ENCODE peak calls at places on chromosomes 4 and X, in seven cellular contexts. G is RCC 7860; Q is astrocyte; C is effector memory CD4-positive, alpha-beta T cell; O is activated T-helper 1 cell treated with anti-CD3 and anti-CD28 coated beads, Interleukin-2, amount 50 U/mL, for 16 hours; L is activated CD4-positive, alpha-beta memory T cell treated with anti-CD3 and anti-CD28 coated beads, Interleukin-2, amount 10 ng/mL, durations not matched to agents 7 days and 5 days; J is WERI-Rb-1. M is an unnamed sample.

GRCh38 chr4:29046166-29046565 is 1674.0 kb upstream of the PCDH7 start:
- DNase-seq in O (no peak), Q (peak; percentile 33), L (no peak), C (no peak), J (no peak), G (no peak), M (no peak)

GRCh38 chr4:172578712-172579111 is 589.9 kb upstream of the GALNT7 start:
- DNase-seq in O (no peak), Q (peak; percentile 12), G (no peak), L (no peak), C (no peak), J (no peak), M (no peak)

GRCh38 chr4:175306436-175306835 is 388.3 kb downstream of the ADAM29 start:
- DNase-seq in Q (no peak), G (no peak), O (no peak), L (no peak), J (no peak), C (no peak), M (no peak)

GRCh38 chr4:110088670-110089069 is 109.7 kb downstream of the ELOVL6 start:
- DNase-seq in O (no peak), Q (peak; percentile 71), L (peak; percentile 18), C (no peak), J (no peak), G (peak; percentile 59), M (no peak)

GRCh38 chr4:80012291-80012690 is 60.7 kb downstream of the ANTXR2 start:
- DNase-seq in L (no peak), G (no peak), J (no peak), Q (no peak), O (no peak), C (no peak), M (no peak)

GRCh38 chrX:35622601-35623000 is 175.5 kb upstream of the MAGEB16 start:
- DNase-seq in L (no peak), C (no peak), J (no peak), G (no peak), Q (no peak), O (no peak), M (no peak)

GRCh38 chrX:42686706-42687105 is 91.3 kb downstream of the PPP1R2C start:
- DNase-seq in L (no peak), C (no peak), J (no peak), O (no peak), Q (no peak), G (no peak), M (no peak)

GRCh38 chrX:53128097-53128749 is 34.3 kb downstream of the KANTR start:
- DNase-seq in C (no peak), Q (peak; percentile 6), O (no peak), L (no peak), J (no peak), G (no peak), M (no peak)

GRCh38 chr4:32030406-32030805 is 1310.2 kb downstream of the PCDH7 start:
- DNase-seq in G (peak; percentile 54), C (no peak), L (no peak), O (no peak), Q (no peak), J (no peak), M (no peak)

GRCh38 chrX:119816300-119816699 is 24.9 kb upstream of the RPL39 start:
- DNase-seq in L (no peak), O (no peak), Q (no peak), C (no peak), G (no peak), J (no peak), M (no peak)

GRCh38 chr4:134078230-134078914 is 123.2 kb downstream of the PABPC4L start:
- DNase-seq in O (no peak), G (no peak), C (no peak), Q (no peak), L (no peak), J (no peak), M (no peak)